ENCODE peak calls at places on chromosomes 6 and 20, in seven cellular contexts. U, D, J, A, O, P and H are unnamed samples.

GRCh38 chr6:14383393-14384174 is 266.0 kb downstream of the CD83 start:
- DNase-seq in D (no peak), P (no peak), A (no peak), J (no peak), U (no peak), O (no peak), H (no peak)

GRCh38 chr20:23270427-23270911 is 80.1 kb upstream of the NXT1 start:
- DNase-seq in P (no peak), J (no peak), U (no peak), D (peak), O (no peak), A (no peak), H (no peak)

GRCh38 chr20:51444472-51444871 is 98.0 kb downstream of the NFATC2 start:
- DNase-seq in A (no peak), P (no peak), U (no peak), D (no peak), J (no peak), O (no peak), H (no peak)

GRCh38 chr6:138482816-138483215 is 16.5 kb downstream of the NHSL1 start:
- DNase-seq in P (no peak), U (no peak), J (no peak), D (no peak), O (no peak), A (no peak), H (no peak)

GRCh38 chr6:44116643-44117382 is 10.4 kb downstream of the MRPL14 start:
- DNase-seq in A (no peak), O (no peak), J (no peak), U (no peak), P (peak), D (peak), H (peak)

GRCh38 chr6:144744720-144745119 is 459.6 kb downstream of the UTRN start:
- DNase-seq in P (no peak), D (no peak), A (no peak), J (peak), U (no peak), O (no peak), H (no peak)

GRCh38 chr20:16666272-16666671 is 63.6 kb upstream of the SNRPB2 start:
- DNase-seq in J (no peak), D (no peak), U (no peak), A (no peak), O (no peak), P (no peak), H (no peak)

GRCh38 chr20:2005831-2006426 is 12.1 kb upstream of the PDYN start:
- DNase-seq in J (peak), U (peak), D (peak), O (peak), A (peak), P (peak), H (peak)

GRCh38 chr20:40956503-40956902 is 72.1 kb upstream of the TOP1 start:
- DNase-seq in O (no peak), D (no peak), P (peak), J (no peak), A (peak), U (no peak), H (no peak)

GRCh38 chr6:18395851-18396187 is 8.7 kb downstream of the RNF144B start:
- DNase-seq in O (no peak), P (peak), U (no peak), D (no peak), A (no peak), J (no peak), H (peak)

GRCh38 chr6:135159531-135159930 is 21.6 kb upstream of the MYB start:
- DNase-seq in A (no peak), O (no peak), P (no peak), D (no peak), U (no peak), J (no peak), H (no peak)

GRCh38 chr20:62183426-62184142 is 756 bp downstream of the MTG2 start:
- DNase-seq in U (no peak), A (no peak), J (no peak), O (no peak), P (no peak), D (peak), H (no peak)

GRCh38 chr6:112086744-112087135 is 542 bp downstream of the TUBE1 start:
- DNase-seq in A (no peak), P (peak), O (peak), U (peak), J (peak), D (peak), H (peak)

GRCh38 chr6:30129818-30130679 is 5.9 kb upstream of the TRIM40 start:
- DNase-seq in O (no peak), D (no peak), J (peak), A (no peak), P (peak), U (no peak), H (no peak)

GRCh38 chr20:53216856-53217576 is 244.9 kb downstream of the TSHZ2 start:
- DNase-seq in A (peak), J (peak), D (peak), U (peak), O (peak), P (no peak), H (no peak)

GRCh38 chr6:106477790-106478189 is 117.3 kb downstream of the CRYBG1 start:
- DNase-seq in J (no peak), D (no peak), A (no peak), U (no peak), O (no peak), P (no peak), H (no peak)

GRCh38 chr6:15595461-15596173 is 67.2 kb downstream of the DTNBP1 start:
- DNase-seq in A (no peak), D (no peak), O (no peak), U (no peak), J (no peak), P (no peak), H (peak)

GRCh38 chr6:157982580-157983438 is 1.1 kb downstream of the SYNJ2 start:
- DNase-seq in P (peak), A (no peak), U (peak), J (peak), D (no peak), O (no peak), H (peak)

GRCh38 chr6:68728124-68728523 is 93.0 kb downstream of the ADGRB3 start:
- DNase-seq in U (no peak), D (no peak), A (no peak), O (no peak), P (no peak), J (no peak), H (no peak)

GRCh38 chr6:81762132-81762531 is 9.7 kb upstream of the TENT5A start:
- DNase-seq in D (no peak), A (no peak), P (no peak), U (no peak), J (no peak), O (no peak), H (no peak)

GRCh38 chr6:44024597-44025219 is 102.5 kb downstream of the MRPL14 start:
- DNase-seq in A (peak), J (no peak), O (no peak), P (no peak), U (no peak), D (no peak), H (no peak)

GRCh38 chr6:2183235-2183634 is 62.2 kb downstream of the GMDS start:
- DNase-seq in P (no peak), J (no peak), D (no peak), A (no peak), O (no peak), U (no peak), H (no peak)

GRCh38 chr20:59723607-59724456 is 119.5 kb downstream of the PHACTR3 start:
- DNase-seq in P (no peak), A (no peak), J (no peak), O (no peak), U (no peak), D (no peak), H (no peak)

GRCh38 chr6:6315660-6316059 is 4.8 kb downstream of the F13A1 start:
- DNase-seq in O (peak), J (peak), A (no peak), D (peak), P (no peak), U (peak), H (no peak)

GRCh38 chr6:92124126-92124525 is 1295.2 kb downstream of the EPHA7 start:
- DNase-seq in J (no peak), O (no peak), U (no peak), A (no peak), D (no peak), P (no peak), H (no peak)

GRCh38 chr6:121592261-121592935 is 157.0 kb downstream of the GJA1 start:
- DNase-seq in D (no peak), A (no peak), U (no peak), O (no peak), J (no peak), P (no peak), H (no peak)

GRCh38 chr6:89187504-89187903 is 29.7 kb downstream of the GABRR1 start:
- DNase-seq in P (no peak), A (no peak), D (no peak), O (no peak), J (no peak), U (no peak), H (no peak)

GRCh38 chr20:58402305-58402704 is 13.3 kb downstream of the VAPB start:
- DNase-seq in D (no peak), A (no peak), O (no peak), J (no peak), P (no peak), U (no peak), H (no peak)

GRCh38 chr6:134593887-134594286 is 276.0 kb upstream of the SGK1 start:
- DNase-seq in O (no peak), A (no peak), P (no peak), D (no peak), U (no peak), J (no peak), H (no peak)

GRCh38 chr6:137927777-137928218 is 60.7 kb downstream of the TNFAIP3 start:
- DNase-seq in A (peak), P (no peak), J (no peak), D (no peak), O (peak), U (peak), H (no peak)

GRCh38 chr6:144816936-144817335 is 531.8 kb downstream of the UTRN start:
- DNase-seq in D (no peak), U (no peak), A (no peak), P (no peak), J (no peak), O (no peak), H (no peak)

GRCh38 chr6:167803816-167804215 is 22.9 kb upstream of the AFDN start:
- DNase-seq in J (no peak), O (no peak), P (no peak), D (no peak), U (no peak), A (peak), H (no peak)